ENCODE peak calls at places on chromosomes 3 and 15, in six cellular contexts. I is left ventricle myocardium inferior, M is endothelial cell of umbilical vein, X is HepG2, R is thoracic aorta, H is PC-3. Z is an unnamed sample.

GRCh38 chr3:74591946-74592345 is 22.5 kb downstream of the CNTN3 start:
- DNase-seq in I (no peak), M (no peak), X (no peak), R (no peak), H (no peak), Z (no peak)

GRCh38 chr3:124248471-124249028 is 256.6 kb upstream of the ROPN1 start:
- DNase-seq in I (peak), M (peak), X (no peak), R (peak), H (peak), Z (peak)

GRCh38 chr15:55742927-55743614 is at the start of gene PRTG:
- DNase-seq in I (peak), M (peak), X (peak), R (peak), H (peak), Z (peak)

GRCh38 chr3:184734903-184735630 is 23.2 kb upstream of the MAGEF1 start:
- DNase-seq in I (no peak), M (no peak), X (no peak), R (no peak), H (no peak), Z (no peak)

GRCh38 chr3:125055165-125055912 is 458 bp downstream of the HEG1 start:
- DNase-seq in I (peak), M (no peak), X (no peak), R (no peak), H (no peak), Z (peak)

GRCh38 chr15:43516185-43516584 is 1.2 kb upstream of the MAP1A start:
- DNase-seq in I (peak), M (no peak), X (no peak), R (peak), H (no peak), Z (peak)

GRCh38 chr15:72155021-72155621 is 36.9 kb downstream of the SENP8 start:
- DNase-seq in I (peak), M (peak), X (no peak), R (peak), H (peak), Z (peak)

GRCh38 chr3:198070871-198071270 is 110.9 kb downstream of the LMLN start:
- DNase-seq in I (no peak), M (no peak), X (no peak), R (no peak), H (peak), Z (no peak)

GRCh38 chr3:70820397-70820796 is 508.0 kb upstream of the MDFIC2 start:
- DNase-seq in I (no peak), M (peak), X (no peak), R (no peak), H (no peak), Z (no peak)

GRCh38 chr3:168989396-168989795 is 674.1 kb downstream of the MECOM start:
- DNase-seq in I (no peak), M (peak), X (no peak), R (no peak), H (peak), Z (no peak)

GRCh38 chr3:188769833-188770232 is 401.9 kb upstream of the TPRG1 start:
- DNase-seq in I (no peak), M (no peak), X (no peak), R (no peak), H (no peak), Z (no peak)

GRCh38 chr15:20361091-20361490 is 180.5 kb downstream of the GOLGA6L6 start:
- DNase-seq in I (no peak), M (no peak), X (no peak), R (no peak), H (no peak), Z (no peak)

GRCh38 chr3:48034000-48034516 is 17.8 kb upstream of the MAP4 start:
- DNase-seq in I (no peak), M (peak), X (peak), R (no peak), H (peak), Z (no peak)

GRCh38 chr3:107683447-107683846 is 160.7 kb downstream of the BBX start:
- DNase-seq in I (no peak), M (no peak), X (no peak), R (no peak), H (no peak), Z (no peak)
- H3K27ac ChIP-seq in I (peak), M (no peak), X (peak), R (peak), H (no peak), Z (peak)

GRCh38 chr3:123110953-123111615 is 44.3 kb downstream of the PDIA5 start:
- DNase-seq in I (no peak), M (no peak), X (no peak), R (no peak), H (no peak), Z (no peak)
- TF ChIP-seq CTCF in I (no peak), M (no peak), X (no peak), R (no peak), H (no peak), Z (no peak)

DNA sequence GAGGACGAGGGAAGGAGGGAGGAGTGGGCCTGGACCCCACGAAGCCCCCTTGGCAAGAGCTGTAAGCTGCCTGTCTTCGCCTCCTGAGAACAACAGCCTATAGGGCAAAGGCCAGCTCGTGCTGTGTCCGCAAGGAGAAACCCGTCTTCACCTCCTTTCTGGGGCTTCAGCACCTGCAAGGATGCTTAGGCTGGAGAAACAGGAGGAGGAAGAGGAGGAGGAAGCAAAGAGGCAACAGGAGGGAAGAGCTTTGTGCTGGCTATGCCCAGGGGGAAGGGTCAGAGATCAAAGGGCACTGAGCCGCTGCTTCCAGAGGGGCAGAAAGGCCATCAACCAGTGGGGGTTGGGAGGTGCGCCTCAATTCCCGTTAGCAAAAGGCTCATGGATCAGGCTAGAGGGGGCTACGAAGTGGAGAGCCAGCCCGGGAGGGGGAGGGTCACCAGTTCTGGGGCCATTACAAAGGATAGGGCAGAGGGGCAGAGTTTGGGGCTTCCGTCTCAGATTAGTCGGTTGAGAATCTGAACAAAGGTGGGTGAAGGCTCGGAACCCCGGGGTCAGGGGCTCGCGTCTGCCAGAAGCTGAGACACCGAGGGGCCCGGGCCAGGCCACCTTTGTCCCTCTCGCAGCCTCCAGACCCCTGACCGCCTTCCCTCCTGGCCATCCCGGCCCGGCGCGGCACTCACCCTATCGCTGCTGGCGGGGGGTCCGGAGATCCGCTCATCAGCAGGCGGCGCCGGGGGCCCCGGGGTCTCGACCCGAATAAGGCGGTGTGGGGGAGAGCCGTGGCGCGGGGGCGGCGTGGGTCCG is 792 bp downstream of the SHF start:
- DNase-seq in I (no peak), M (no peak), X (peak), R (no peak), H (no peak), Z (no peak)
- H3K27ac ChIP-seq in I (peak), M (no peak), X (peak), R (peak), H (no peak), Z (peak)

DNA sequence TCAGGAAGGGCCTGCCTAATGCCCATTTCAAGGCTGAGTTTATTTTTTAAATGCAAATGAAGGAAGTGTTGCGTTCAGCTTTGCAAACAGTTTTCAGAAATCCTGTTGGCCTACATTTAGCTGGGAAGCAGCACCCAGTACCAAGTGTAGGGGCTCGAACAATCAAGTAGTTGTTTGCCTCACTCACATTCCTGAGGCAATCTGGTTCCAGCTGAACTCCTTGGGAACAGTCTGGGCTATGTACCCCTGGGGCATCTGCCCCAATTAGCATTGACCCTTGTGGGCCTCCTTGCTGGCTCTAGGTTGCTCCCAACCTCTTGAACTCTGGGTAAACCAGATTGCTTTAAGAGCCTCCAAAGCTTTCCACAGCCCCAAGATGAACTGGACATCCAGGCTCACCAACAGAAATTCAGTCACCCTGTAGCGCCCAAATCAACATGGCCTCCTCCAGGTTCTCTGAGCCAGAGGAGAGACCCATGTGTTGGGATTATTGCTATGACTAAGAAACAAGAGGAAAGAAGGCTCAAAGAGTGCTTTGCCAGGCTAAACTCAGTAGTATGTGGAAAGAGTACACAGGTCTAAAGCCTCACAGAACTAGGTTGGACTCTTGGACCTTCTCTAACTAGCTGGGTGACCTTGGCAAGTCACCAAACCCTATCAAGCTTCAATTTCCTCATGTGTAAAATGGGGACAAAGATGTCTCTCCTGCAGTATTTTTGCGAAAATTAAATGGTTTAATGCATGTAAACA is 532.7 kb downstream of the SOX2 start:
- DNase-seq in I (no peak), M (no peak), X (peak), R (no peak), H (no peak), Z (no peak)
- TF ChIP-seq CTCF in I (no peak), M (no peak), X (no peak), R (no peak), H (no peak), Z (no peak)

GRCh38 chr3:52240886-52241244 is 1.9 kb upstream of the TWF2 start:
- DNase-seq in I (no peak), M (no peak), X (no peak), R (no peak), H (no peak), Z (no peak)

GRCh38 chr3:52238193-52238760 is 681 bp downstream of the TWF2 start:
- DNase-seq in I (no peak), M (peak), X (peak), R (no peak), H (no peak), Z (no peak)

GRCh38 chr3:52238761-52239701 is at the start of gene TWF2:
- DNase-seq in I (peak), M (peak), X (peak), R (peak), H (peak), Z (peak)

GRCh38 chr3:52242039-52242438 is 3.1 kb upstream of the TWF2 start:
- DNase-seq in I (no peak), M (no peak), X (no peak), R (no peak), H (no peak), Z (no peak)

GRCh38 chr3:52240059-52240885 is 1.3 kb upstream of the TWF2 start:
- DNase-seq in I (peak), M (no peak), X (peak), R (no peak), H (peak), Z (peak)
- H3K27ac ChIP-seq in I (peak), M (no peak), X (no peak), R (peak), H (no peak), Z (peak)

DNA sequence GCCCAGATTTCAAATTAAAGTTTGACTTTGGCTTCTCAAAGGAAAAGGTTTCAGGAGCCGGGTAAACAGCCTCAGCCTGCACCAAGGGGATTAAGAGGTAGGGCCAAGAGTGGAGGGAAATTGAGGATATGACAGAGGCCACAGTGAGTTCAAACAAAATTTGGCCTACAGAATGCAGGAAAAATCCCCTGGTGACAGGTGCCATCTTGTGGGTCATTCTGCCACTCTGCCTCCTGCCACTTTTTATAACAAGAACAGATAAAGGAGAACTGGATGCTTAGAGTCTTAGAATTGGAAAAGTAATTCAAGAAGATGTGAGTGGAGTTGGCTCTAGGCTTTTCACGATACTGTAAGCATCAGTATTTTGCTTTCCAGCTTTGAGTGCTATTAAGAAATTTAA is 253.2 kb downstream of the NR2F2 start:
- DNase-seq in I (no peak), M (peak), X (no peak), R (no peak), H (no peak), Z (no peak)
- TF ChIP-seq CTCF in I (peak), M (no peak), X (peak), R (no peak), H (peak), Z (no peak)